ENCODE peak calls at places on chromosome 7, in seven cellular contexts. C, O, X, U, T, Z and Y are unnamed samples.

GRCh38 chr7:151851160-151851751 is 25.7 kb downstream of the PRKAG2 start:
- DNase-seq in C (peak), O (no peak), X (peak), U (no peak), T (no peak), Z (peak), Y (peak)

GRCh38 chr7:27345164-27345887 is 102.7 kb downstream of the EVX1 start:
- DNase-seq in C (no peak), O (no peak), X (no peak), U (no peak), T (no peak), Z (no peak), Y (no peak)

GRCh38 chr7:154827007-154827406 is 175.9 kb downstream of the PAXIP1 start:
- DNase-seq in C (no peak), O (no peak), X (no peak), U (no peak), T (no peak), Z (no peak), Y (no peak)

GRCh38 chr7:97377713-97378112 is 260.2 kb downstream of the SDHAF3 start:
- DNase-seq in C (no peak), O (no peak), X (no peak), U (no peak), T (no peak), Z (no peak), Y (no peak)

GRCh38 chr7:96481831-96482230 is 159.9 kb upstream of the SLC25A13 start:
- DNase-seq in C (no peak), O (no peak), X (no peak), U (no peak), T (no peak), Z (no peak), Y (no peak)

GRCh38 chr7:50393076-50393475 is 57.1 kb downstream of the FIGNL1 start:
- DNase-seq in C (no peak), O (no peak), X (no peak), U (no peak), T (no peak), Z (no peak), Y (no peak)

GRCh38 chr7:134440067-134440466 is 18.8 kb downstream of the AKR1B1 start:
- DNase-seq in C (peak), O (no peak), X (no peak), U (no peak), T (no peak), Z (no peak), Y (no peak)

GRCh38 chr7:78149787-78150186 is 351.2 kb downstream of the PHTF2 start:
- DNase-seq in C (no peak), O (peak), X (no peak), U (no peak), T (no peak), Z (no peak), Y (no peak)

GRCh38 chr7:91550931-91551330 is 286.7 kb downstream of the FZD1 start:
- DNase-seq in C (no peak), O (no peak), X (no peak), U (no peak), T (no peak), Z (no peak), Y (no peak)

GRCh38 chr7:134186801-134187200 is 59.7 kb downstream of the LRGUK start:
- DNase-seq in C (no peak), O (no peak), X (no peak), U (no peak), T (no peak), Z (no peak), Y (no peak)

GRCh38 chr7:78017621-78018100 is 219.1 kb downstream of the PHTF2 start:
- DNase-seq in C (no peak), O (no peak), X (no peak), U (no peak), T (no peak), Z (no peak), Y (no peak)

GRCh38 chr7:140557069-140557468 is 77.8 kb upstream of the MKRN1 start:
- DNase-seq in C (no peak), O (no peak), X (no peak), U (no peak), T (no peak), Z (no peak), Y (no peak)

GRCh38 chr7:115387168-115387567 is 465.3 kb downstream of the MDFIC start:
- DNase-seq in C (no peak), O (no peak), X (no peak), U (no peak), T (no peak), Z (no peak), Y (no peak)

GRCh38 chr7:143389316-143390097 is 8.4 kb downstream of the ZYX start:
- DNase-seq in C (no peak), O (peak), X (no peak), U (no peak), T (no peak), Z (no peak), Y (no peak)

GRCh38 chr7:152894295-152895170 is 135.0 kb downstream of the ACTR3B start:
- DNase-seq in C (no peak), O (peak), X (peak), U (no peak), T (no peak), Z (no peak), Y (no peak)

GRCh38 chr7:91265693-91266066 is 1.4 kb downstream of the FZD1 start:
- DNase-seq in C (no peak), O (no peak), X (peak), U (no peak), T (peak), Z (no peak), Y (peak)

GRCh38 chr7:47581821-47582747 is at the start of gene TNS3:
- DNase-seq in C (peak), O (no peak), X (no peak), U (no peak), T (peak), Z (peak), Y (peak)

GRCh38 chr7:13139436-13139835 is 452.0 kb downstream of the ARL4A start:
- DNase-seq in C (no peak), O (no peak), X (no peak), U (no peak), T (no peak), Z (no peak), Y (no peak)

GRCh38 chr7:155857141-155857540 is 44.9 kb upstream of the SHH start:
- DNase-seq in C (no peak), O (no peak), X (no peak), U (no peak), T (no peak), Z (no peak), Y (no peak)

GRCh38 chr7:126806614-126807013 is 446.1 kb downstream of the GRM8 start:
- DNase-seq in C (no peak), O (no peak), X (no peak), U (no peak), T (no peak), Z (no peak), Y (no peak)

GRCh38 chr7:27116521-27116946 is 14.0 kb downstream of the HOXA4 start:
- DNase-seq in C (no peak), O (no peak), X (no peak), U (no peak), T (no peak), Z (no peak), Y (no peak)

GRCh38 chr7:101553018-101553770 is 75.9 kb downstream of the MYL10 start:
- DNase-seq in C (no peak), O (no peak), X (no peak), U (no peak), T (no peak), Z (no peak), Y (no peak)

GRCh38 chr7:17991866-17992648 is 35.6 kb downstream of the PRPS1L1 start:
- DNase-seq in C (no peak), O (peak), X (peak), U (no peak), T (no peak), Z (no peak), Y (no peak)

GRCh38 chr7:84060760-84061261 is 133.8 kb downstream of the SEMA3A start:
- DNase-seq in C (no peak), O (peak), X (no peak), U (no peak), T (no peak), Z (no peak), Y (no peak)

GRCh38 chr7:144439717-144440116 is 36.2 kb upstream of the NOBOX start:
- DNase-seq in C (no peak), O (no peak), X (no peak), U (no peak), T (no peak), Z (no peak), Y (no peak)

GRCh38 chr7:16083931-16084330 is 337.4 kb downstream of the CRPPA start:
- DNase-seq in C (no peak), O (no peak), X (no peak), U (no peak), T (no peak), Z (no peak), Y (no peak)

GRCh38 chr7:131249003-131249402 is 78.7 kb upstream of the MKLN1 start:
- DNase-seq in C (peak), O (peak), X (no peak), U (no peak), T (peak), Z (no peak), Y (no peak)

GRCh38 chr7:159098424-159098786 is 46.3 kb downstream of the VIPR2 start:
- DNase-seq in C (no peak), O (no peak), X (no peak), U (no peak), T (peak), Z (peak), Y (no peak)

GRCh38 chr7:157521061-157521731 is 184.4 kb downstream of the DNAJB6 start:
- DNase-seq in C (no peak), O (no peak), X (no peak), U (no peak), T (no peak), Z (peak), Y (peak)

GRCh38 chr7:75943864-75944263 is 28.9 kb downstream of the POR start:
- DNase-seq in C (no peak), O (peak), X (no peak), U (no peak), T (no peak), Z (peak), Y (no peak)

GRCh38 chr7:35025391-35025870 is 11.9 kb downstream of the DPY19L1 start:
- DNase-seq in C (no peak), O (no peak), X (no peak), U (no peak), T (no peak), Z (no peak), Y (no peak)

GRCh38 chr7:69801729-69802688 is 203.7 kb downstream of the AUTS2 start:
- DNase-seq in C (no peak), O (no peak), X (no peak), U (no peak), T (no peak), Z (no peak), Y (no peak)

GRCh38 chr7:5636914-5637313 is 144.5 kb downstream of the RNF216 start:
- DNase-seq in C (peak), O (peak), X (no peak), U (no peak), T (peak), Z (peak), Y (peak)
- H3K4me3 ChIP-seq in C (peak), O (peak), X (no peak), U (no peak), T (peak), Z (no peak), Y (no peak)

GRCh38 chr7:64559206-64559605 is 3.7 kb downstream of the ZNF680 start:
- DNase-seq in C (no peak), O (peak), X (no peak), U (no peak), T (no peak), Z (no peak), Y (no peak)
- H3K4me3 ChIP-seq in C (peak), O (no peak), X (no peak), U (no peak), T (peak), Z (no peak), Y (no peak)

DNA sequence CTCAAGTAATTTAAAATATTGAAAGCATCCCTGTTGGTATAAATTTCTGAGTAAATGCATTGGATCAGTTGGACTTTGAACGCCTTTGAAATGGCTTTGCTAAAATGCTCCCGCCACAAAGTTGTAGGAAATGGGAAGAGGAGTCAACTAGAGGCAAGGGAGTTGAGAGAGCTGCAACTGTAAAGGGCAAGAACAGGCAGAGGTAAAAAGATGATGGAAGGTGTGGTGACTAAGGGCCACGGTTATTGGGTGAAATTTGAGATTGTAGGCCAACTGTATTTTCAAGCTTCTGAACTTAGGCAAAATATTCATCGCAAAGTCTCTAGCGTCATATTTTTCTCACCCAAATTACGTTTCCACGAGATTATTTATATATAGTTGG is 595 bp upstream of the SUMF2 start:
- DNase-seq in C (no peak), O (no peak), X (no peak), U (no peak), T (no peak), Z (no peak), Y (no peak)
- H3K4me3 ChIP-seq in C (peak), O (no peak), X (peak), U (no peak), T (peak), Z (peak), Y (no peak)

GRCh38 chr7:99996755-99997544 is 18.4 kb upstream of the ZKSCAN1 start:
- DNase-seq in C (no peak), O (no peak), X (no peak), U (no peak), T (no peak), Z (no peak), Y (no peak)
- H3K4me3 ChIP-seq in C (peak), O (peak), X (peak), U (peak), T (peak), Z (peak), Y (peak)